ENCODE peak calls at places on chromosomes 16 and 17, in eight cellular contexts. One of them, this sample, is unnamed.

GRCh38 chr17:6555331-6556120 is 829 bp downstream of the PITPNM3 start:
- DNase-seq in GM06990: no peak
- DNase-seq in fibroblast of pulmonary artery: no peak
- DNase-seq in colonic mucosa: peak; percentile 73
- DNase-seq in uterus: no peak
- DNase-seq in AG04449: no peak
- DNase-seq in fibroblast of the aortic adventitia: peak; percentile 23
- DNase-seq in tibial artery: no peak
- DNase-seq in this sample: peak; percentile 36

GRCh38 chr16:13186813-13187212 is 285.4 kb downstream of the SHISA9 start:
- DNase-seq in GM06990: no peak
- DNase-seq in fibroblast of pulmonary artery: no peak
- DNase-seq in fibroblast of the aortic adventitia: no peak
- DNase-seq in uterus: no peak
- DNase-seq in AG04449: no peak
- DNase-seq in tibial artery: no peak
- DNase-seq in colonic mucosa: no peak
- DNase-seq in this sample: no peak

GRCh38 chr16:68131813-68132706 is 46.9 kb downstream of the NFATC3 start:
- DNase-seq in colonic mucosa: no peak
- DNase-seq in GM06990: no peak
- DNase-seq in AG04449: no peak
- DNase-seq in fibroblast of pulmonary artery: no peak
- DNase-seq in uterus: no peak
- DNase-seq in tibial artery: no peak
- DNase-seq in fibroblast of the aortic adventitia: no peak
- DNase-seq in this sample: no peak

GRCh38 chr17:4968166-4968915 is 724 bp upstream of the SPAG7 start:
- DNase-seq in colonic mucosa: no peak
- DNase-seq in fibroblast of the aortic adventitia: peak; percentile 40
- DNase-seq in fibroblast of pulmonary artery: no peak
- DNase-seq in tibial artery: no peak
- DNase-seq in AG04449: no peak
- DNase-seq in GM06990: no peak
- DNase-seq in uterus: no peak
- DNase-seq in this sample: no peak

GRCh38 chr17:17119533-17119932 is 77.3 kb downstream of the MPRIP start:
- DNase-seq in colonic mucosa: peak; percentile 70
- DNase-seq in GM06990: no peak
- DNase-seq in fibroblast of the aortic adventitia: peak; percentile 30
- DNase-seq in AG04449: no peak
- DNase-seq in uterus: no peak
- DNase-seq in tibial artery: no peak
- DNase-seq in fibroblast of pulmonary artery: peak; percentile 37
- DNase-seq in this sample: peak; percentile 83

GRCh38 chr17:57108656-57109392 is 23.8 kb downstream of the AKAP1 start:
- DNase-seq in GM06990: no peak
- DNase-seq in uterus: no peak
- DNase-seq in AG04449: no peak
- DNase-seq in fibroblast of pulmonary artery: no peak
- DNase-seq in fibroblast of the aortic adventitia: no peak
- DNase-seq in tibial artery: peak; percentile 56
- DNase-seq in colonic mucosa: peak; percentile 74
- DNase-seq in this sample: no peak

GRCh38 chr16:85393674-85394510 is 219.2 kb upstream of the GSE1 start:
- DNase-seq in colonic mucosa: peak; percentile 72
- DNase-seq in fibroblast of the aortic adventitia: peak; percentile 32
- DNase-seq in uterus: peak; percentile 80
- DNase-seq in fibroblast of pulmonary artery: peak; percentile 60
- DNase-seq in GM06990: peak; percentile 65
- DNase-seq in tibial artery: peak; percentile 26
- DNase-seq in AG04449: no peak
- DNase-seq in this sample: peak; percentile 81

GRCh38 chr17:510223-510917 is 157.8 kb upstream of the RPH3AL start:
- DNase-seq in colonic mucosa: no peak
- DNase-seq in fibroblast of the aortic adventitia: no peak
- DNase-seq in fibroblast of pulmonary artery: no peak
- DNase-seq in tibial artery: no peak
- DNase-seq in AG04449: no peak
- DNase-seq in GM06990: no peak
- DNase-seq in uterus: peak; percentile 59
- DNase-seq in this sample: no peak

GRCh38 chr17:79038545-79039135 is 14.7 kb downstream of the C1QTNF1 start:
- DNase-seq in GM06990: peak; percentile 44
- DNase-seq in uterus: peak; percentile 21
- DNase-seq in AG04449: peak; percentile 63
- DNase-seq in colonic mucosa: no peak
- DNase-seq in fibroblast of the aortic adventitia: peak; percentile 100
- DNase-seq in fibroblast of pulmonary artery: peak; percentile 100
- DNase-seq in tibial artery: peak; percentile 84
- DNase-seq in this sample: peak; percentile 90

GRCh38 chr17:47279062-47279801 is 25.6 kb downstream of the ITGB3 start:
- DNase-seq in colonic mucosa: no peak
- DNase-seq in tibial artery: peak; percentile 82
- DNase-seq in fibroblast of pulmonary artery: peak; percentile 98
- DNase-seq in AG04449: peak; percentile 94
- DNase-seq in uterus: peak; percentile 74
- DNase-seq in GM06990: peak; percentile 75
- DNase-seq in fibroblast of the aortic adventitia: peak; percentile 95
- DNase-seq in this sample: peak; percentile 95

GRCh38 chr16:69276143-69277115 is 34.7 kb upstream of the VPS4A start:
- DNase-seq in colonic mucosa: no peak
- DNase-seq in fibroblast of the aortic adventitia: peak; percentile 98
- DNase-seq in GM06990: no peak
- DNase-seq in uterus: peak; percentile 71
- DNase-seq in tibial artery: peak; percentile 77
- DNase-seq in fibroblast of pulmonary artery: peak; percentile 96
- DNase-seq in AG04449: peak; percentile 93
- DNase-seq in this sample: peak; percentile 98

GRCh38 chr17:76252040-76252954 is 12.0 kb upstream of the RNF157 start:
- DNase-seq in colonic mucosa: no peak
- DNase-seq in tibial artery: peak; percentile 66
- DNase-seq in GM06990: peak; percentile 55
- DNase-seq in fibroblast of pulmonary artery: peak; percentile 64
- DNase-seq in uterus: no peak
- DNase-seq in AG04449: no peak
- DNase-seq in fibroblast of the aortic adventitia: peak; percentile 76
- DNase-seq in this sample: peak; percentile 99

GRCh38 chr16:87060026-87060986 is 256.9 kb downstream of the C16orf95 start:
- DNase-seq in tibial artery: peak; percentile 64
- DNase-seq in colonic mucosa: no peak
- DNase-seq in uterus: no peak
- DNase-seq in fibroblast of pulmonary artery: peak; percentile 71
- DNase-seq in GM06990: no peak
- DNase-seq in fibroblast of the aortic adventitia: peak; percentile 63
- DNase-seq in AG04449: no peak
- DNase-seq in this sample: peak; percentile 12

GRCh38 chr17:39225974-39226683 is 384 bp upstream of the STAC2 start:
- DNase-seq in AG04449: no peak
- DNase-seq in colonic mucosa: peak; percentile 61
- DNase-seq in fibroblast of pulmonary artery: peak; percentile 52
- DNase-seq in GM06990: no peak
- DNase-seq in uterus: peak; percentile 94
- DNase-seq in fibroblast of the aortic adventitia: peak; percentile 40
- DNase-seq in tibial artery: peak; percentile 85
- DNase-seq in this sample: peak; percentile 50

GRCh38 chr17:61537264-61537771 is 53.7 kb downstream of the NACA2 start:
- DNase-seq in fibroblast of pulmonary artery: no peak
- DNase-seq in GM06990: no peak
- DNase-seq in AG04449: no peak
- DNase-seq in colonic mucosa: no peak
- DNase-seq in uterus: no peak
- DNase-seq in tibial artery: no peak
- DNase-seq in fibroblast of the aortic adventitia: no peak
- DNase-seq in this sample: no peak

GRCh38 chr16:53031323-53031942 is 21.3 kb downstream of the CHD9NB start:
- DNase-seq in AG04449: no peak
- DNase-seq in tibial artery: no peak
- DNase-seq in uterus: no peak
- DNase-seq in fibroblast of pulmonary artery: no peak
- DNase-seq in GM06990: no peak
- DNase-seq in fibroblast of the aortic adventitia: no peak
- DNase-seq in colonic mucosa: no peak
- DNase-seq in this sample: no peak

GRCh38 chr16:78437352-78437968 is 338.0 kb downstream of the WWOX start:
- DNase-seq in GM06990: no peak
- DNase-seq in colonic mucosa: peak; percentile 44
- DNase-seq in AG04449: no peak
- DNase-seq in fibroblast of the aortic adventitia: no peak
- DNase-seq in uterus: peak; percentile 26
- DNase-seq in fibroblast of pulmonary artery: peak; percentile 4
- DNase-seq in tibial artery: no peak
- DNase-seq in this sample: peak; percentile 4

GRCh38 chr16:64397945-64398508 is 723.8 kb downstream of the CDH11 start:
- DNase-seq in colonic mucosa: no peak
- DNase-seq in fibroblast of pulmonary artery: peak; percentile 86
- DNase-seq in fibroblast of the aortic adventitia: peak; percentile 89
- DNase-seq in uterus: no peak
- DNase-seq in tibial artery: no peak
- DNase-seq in GM06990: no peak
- DNase-seq in AG04449: no peak
- DNase-seq in this sample: no peak

GRCh38 chr16:4200000-4200780 is 41.7 kb downstream of the SRL start:
- DNase-seq in uterus: peak; percentile 76
- DNase-seq in tibial artery: peak; percentile 63
- DNase-seq in colonic mucosa: peak; percentile 84
- DNase-seq in GM06990: no peak
- DNase-seq in fibroblast of pulmonary artery: peak; percentile 68
- DNase-seq in AG04449: no peak
- DNase-seq in fibroblast of the aortic adventitia: peak; percentile 65
- DNase-seq in this sample: peak; percentile 38

GRCh38 chr16:89304181-89304851 is 86.8 kb downstream of the ZNF778 start:
- DNase-seq in GM06990: no peak
- DNase-seq in fibroblast of the aortic adventitia: no peak
- DNase-seq in fibroblast of pulmonary artery: no peak
- DNase-seq in tibial artery: no peak
- DNase-seq in AG04449: no peak
- DNase-seq in uterus: no peak
- DNase-seq in colonic mucosa: no peak
- DNase-seq in this sample: no peak

GRCh38 chr16:89304941-89305705 is 87.6 kb downstream of the ZNF778 start:
- DNase-seq in GM06990: no peak
- DNase-seq in tibial artery: no peak
- DNase-seq in uterus: no peak
- DNase-seq in fibroblast of pulmonary artery: no peak
- DNase-seq in colonic mucosa: no peak
- DNase-seq in AG04449: no peak
- DNase-seq in fibroblast of the aortic adventitia: no peak
- DNase-seq in this sample: no peak

GRCh38 chr16:89309438-89310122 is 92.1 kb downstream of the ZNF778 start:
- DNase-seq in uterus: no peak
- DNase-seq in GM06990: no peak
- DNase-seq in tibial artery: no peak
- DNase-seq in AG04449: no peak
- DNase-seq in colonic mucosa: no peak
- DNase-seq in fibroblast of the aortic adventitia: no peak
- DNase-seq in fibroblast of pulmonary artery: no peak
- DNase-seq in this sample: no peak

GRCh38 chr16:89308391-89309333 is 91.2 kb downstream of the ZNF778 start:
- DNase-seq in tibial artery: no peak
- DNase-seq in GM06990: no peak
- DNase-seq in uterus: no peak
- DNase-seq in colonic mucosa: no peak
- DNase-seq in fibroblast of pulmonary artery: no peak
- DNase-seq in fibroblast of the aortic adventitia: no peak
- DNase-seq in AG04449: no peak
- DNase-seq in this sample: no peak

DNA sequence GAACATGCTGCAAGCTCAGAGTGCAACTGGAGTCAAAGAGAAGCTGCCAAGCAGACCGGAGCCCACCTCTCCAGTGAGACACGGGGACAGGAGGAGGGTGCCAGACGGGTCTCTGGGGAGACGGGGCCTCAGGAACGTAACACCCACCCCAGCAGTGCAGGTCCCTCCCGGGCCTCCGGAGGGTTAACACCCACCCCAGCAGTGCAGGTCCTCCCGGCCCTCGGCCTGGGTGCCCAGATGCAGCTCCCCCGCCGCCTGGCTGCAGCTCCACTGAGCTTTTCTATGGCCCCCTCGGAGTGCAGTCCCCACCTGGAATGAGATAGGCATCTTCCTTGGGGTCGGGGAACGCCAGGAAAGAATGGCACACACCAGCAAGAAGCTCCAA is 89.9 kb downstream of the ZNF778 start:
- DNase-seq in AG04449: no peak
- DNase-seq in fibroblast of the aortic adventitia: no peak
- DNase-seq in uterus: no peak
- DNase-seq in tibial artery: no peak
- DNase-seq in GM06990: no peak
- DNase-seq in colonic mucosa: no peak
- DNase-seq in fibroblast of pulmonary artery: no peak
- DNase-seq in this sample: no peak
- H3K4me3 ChIP-seq in AG04449: no peak overlapping the region
- H3K4me3 ChIP-seq in fibroblast of the aortic adventitia: no peak overlapping the region
- H3K4me3 ChIP-seq in uterus: no peak overlapping the region
- H3K4me3 ChIP-seq in tibial artery: no peak overlapping the region
- H3K4me3 ChIP-seq in GM06990: no peak overlapping the region
- H3K4me3 ChIP-seq in colonic mucosa: no peak overlapping the region
- H3K4me3 ChIP-seq in fibroblast of pulmonary artery: no peak overlapping the region
- H3K4me3 ChIP-seq in this sample: no peak overlapping the region

GRCh38 chr16:51376080-51376479 is 225.0 kb upstream of the SALL1 start:
- DNase-seq in GM06990: no peak
- DNase-seq in uterus: no peak
- DNase-seq in tibial artery: no peak
- DNase-seq in fibroblast of pulmonary artery: no peak
- DNase-seq in colonic mucosa: no peak
- DNase-seq in AG04449: no peak
- DNase-seq in fibroblast of the aortic adventitia: no peak
- DNase-seq in this sample: no peak
- TF ChIP-seq CTCF in GM06990: no peak
- TF ChIP-seq CTCF in uterus: no peak
- TF ChIP-seq CTCF in tibial artery: no peak
- TF ChIP-seq CTCF in fibroblast of pulmonary artery: no peak
- TF ChIP-seq CTCF in colonic mucosa: no peak
- TF ChIP-seq CTCF in AG04449: no peak
- TF ChIP-seq CTCF in fibroblast of the aortic adventitia: peak; percentile 6
- TF ChIP-seq CTCF in this sample: no peak

GRCh38 chr16:27403601-27403992 is 1.6 kb downstream of the IL21R start:
- DNase-seq in uterus: no peak
- DNase-seq in fibroblast of the aortic adventitia: no peak
- DNase-seq in GM06990: no peak
- DNase-seq in AG04449: no peak
- DNase-seq in tibial artery: no peak
- DNase-seq in colonic mucosa: no peak
- DNase-seq in fibroblast of pulmonary artery: no peak
- DNase-seq in this sample: no peak
- H3K4me3 ChIP-seq in uterus: no peak overlapping the region
- H3K4me3 ChIP-seq in fibroblast of the aortic adventitia: no peak overlapping the region
- H3K4me3 ChIP-seq in GM06990: peak overlapping the region; percentile 87
- H3K4me3 ChIP-seq in AG04449: no peak overlapping the region
- H3K4me3 ChIP-seq in tibial artery: no peak overlapping the region
- H3K4me3 ChIP-seq in colonic mucosa: no peak overlapping the region
- H3K4me3 ChIP-seq in fibroblast of pulmonary artery: no peak overlapping the region
- H3K4me3 ChIP-seq in this sample: no peak overlapping the region

DNA sequence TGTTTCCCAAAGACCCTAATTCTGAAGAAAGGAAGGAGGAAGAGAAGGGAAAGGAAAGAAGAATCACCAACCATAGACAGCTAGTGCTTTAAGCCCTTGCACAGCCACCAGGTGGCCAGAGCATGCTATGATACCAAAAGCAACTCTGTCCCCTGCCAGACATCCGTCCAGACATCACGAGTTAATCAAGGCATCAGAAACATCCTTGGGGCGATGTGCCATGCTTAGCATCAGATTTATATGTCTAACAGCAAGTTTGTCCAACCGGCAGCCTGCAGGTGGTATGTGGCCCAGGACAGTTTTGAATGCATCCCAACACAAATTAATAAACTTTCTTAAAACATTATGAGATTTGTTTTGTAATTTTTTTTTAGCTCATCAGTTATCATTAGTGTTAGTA is 2.9 kb upstream of the CRYBA1 start:
- DNase-seq in fibroblast of the aortic adventitia: no peak
- DNase-seq in uterus: no peak
- DNase-seq in colonic mucosa: no peak
- DNase-seq in tibial artery: no peak
- DNase-seq in GM06990: no peak
- DNase-seq in AG04449: no peak
- DNase-seq in fibroblast of pulmonary artery: peak; percentile 42
- DNase-seq in this sample: no peak
- TF ChIP-seq CTCF in fibroblast of the aortic adventitia: peak; percentile 50
- TF ChIP-seq CTCF in uterus: no peak
- TF ChIP-seq CTCF in colonic mucosa: no peak
- TF ChIP-seq CTCF in tibial artery: no peak
- TF ChIP-seq CTCF in GM06990: peak; percentile 64
- TF ChIP-seq CTCF in AG04449: peak; percentile 66
- TF ChIP-seq CTCF in fibroblast of pulmonary artery: peak; percentile 57
- TF ChIP-seq CTCF in this sample: peak; percentile 62

This sample was measured in foreskin fibroblast.